ENCODE peak calls at places on chromosomes 7 and 10, in five cellular contexts. O is IMR-90; Q is hepatocyte; U is fibroblast of pulmonary artery; E is CD8-positive, alpha-beta T cell. A is an unnamed sample.

GRCh38 chr10:60846173-60846572 is 67.9 kb downstream of the CDK1 start:
- DNase-seq in O (peak; percentile 72), Q (no peak), U (peak; percentile 79), E (no peak), A (peak; percentile 72)

GRCh38 chr7:36651404-36651803 is 72.9 kb downstream of the AOAH start:
- DNase-seq in O (peak; percentile 84), Q (peak; percentile 36), U (peak; percentile 77), E (no peak), A (peak; percentile 80)

GRCh38 chr7:42407828-42408227 is 170.8 kb upstream of the GLI3 start:
- DNase-seq in O (no peak), Q (no peak), U (no peak), E (no peak), A (peak; percentile 17)

GRCh38 chr10:123496336-123496735 is 169.8 kb upstream of the GPR26 start:
- DNase-seq in O (no peak), Q (no peak), U (no peak), E (no peak), A (no peak)

GRCh38 chr10:33091186-33091585 is 133.2 kb upstream of the ITGB1 start:
- DNase-seq in O (no peak), Q (no peak), U (no peak), E (no peak), A (no peak)

GRCh38 chr10:25083546-25084111 is 67.2 kb downstream of the THNSL1 start:
- DNase-seq in O (no peak), Q (no peak), U (no peak), E (no peak), A (no peak)

GRCh38 chr7:1664711-1665591 is 5.1 kb upstream of the ELFN1 start:
- DNase-seq in O (peak; percentile 41), Q (peak; percentile 83), U (peak; percentile 57), E (peak; percentile 28), A (peak; percentile 66)

GRCh38 chr10:3081383-3081981 is 14.1 kb downstream of the PFKP start:
- DNase-seq in O (no peak), Q (no peak), U (no peak), E (no peak), A (no peak)

GRCh38 chr7:38040831-38041230 is 120.4 kb downstream of the EPDR1 start:
- DNase-seq in O (no peak), Q (no peak), U (no peak), E (no peak), A (no peak)

GRCh38 chr7:50812847-50813475 is 30.3 kb upstream of the GRB10 start:
- DNase-seq in O (peak; percentile 70), Q (peak; percentile 74), U (peak; percentile 86), E (no peak), A (peak; percentile 56)

GRCh38 chr7:131595699-131596098 is 39.3 kb upstream of the PODXL start:
- DNase-seq in O (no peak), Q (no peak), U (no peak), E (no peak), A (no peak)

GRCh38 chr10:119049777-119050176 is 20.3 kb downstream of the NANOS1 start:
- DNase-seq in O (no peak), Q (no peak), U (no peak), E (no peak), A (no peak)

GRCh38 chr10:63145782-63146181 is 12.7 kb downstream of the NRBF2 start:
- DNase-seq in O (peak; percentile 58), Q (no peak), U (no peak), E (no peak), A (peak; percentile 58)

GRCh38 chr10:114042895-114043531 is 653 bp upstream of the ADRB1 start:
- DNase-seq in O (peak; percentile 4), Q (peak; percentile 39), U (peak; percentile 20), E (no peak), A (peak; percentile 21)

GRCh38 chr10:33553951-33554571 is 219.6 kb upstream of the NRP1 start:
- DNase-seq in O (no peak), Q (no peak), U (no peak), E (no peak), A (no peak)

DNA sequence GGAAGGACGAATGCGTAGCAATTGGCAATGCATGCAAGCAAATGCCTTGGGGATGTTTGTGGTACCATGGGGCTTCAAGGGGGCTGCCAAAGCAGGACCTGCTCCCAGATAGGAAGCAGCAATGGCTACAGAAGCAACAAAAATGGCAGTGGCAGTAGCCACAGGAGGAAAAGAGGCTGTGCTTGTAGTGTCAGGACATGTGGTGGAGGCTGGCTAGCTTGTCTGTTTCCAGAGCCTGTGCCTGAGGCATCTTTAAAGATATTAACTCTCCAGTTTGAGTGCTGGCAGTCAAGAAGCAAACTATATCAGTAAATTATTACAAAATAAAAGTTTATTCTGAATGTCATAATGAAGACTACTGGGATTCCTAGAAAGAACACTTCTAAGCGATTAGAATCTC is 441.3 kb upstream of the SEMA3D start:
- DNase-seq in O (no peak), Q (no peak), U (no peak), E (no peak), A (no peak)
- TF ChIP-seq CTCF in O (no peak), Q (no peak), U (no peak), E (no peak), A (no peak)

GRCh38 chr7:81767883-81768282 is 2.0 kb downstream of the HGF start:
- DNase-seq in O (peak; percentile 50), Q (no peak), U (peak; percentile 67), E (no peak), A (peak; percentile 35)
- H3K4me3 ChIP-seq in O (peak overlapping the region; percentile 53), Q (no peak overlapping the region), U (peak overlapping the region; percentile 74), E (no peak overlapping the region), A (peak overlapping the region; percentile 83)

GRCh38 chr10:867807-868206 is 63.7 kb downstream of the LARP4B start:
- DNase-seq in O (peak; percentile 44), Q (no peak), U (no peak), E (no peak), A (no peak)

GRCh38 chr10:866577-866941 is 64.9 kb downstream of the LARP4B start:
- DNase-seq in O (no peak), Q (no peak), U (no peak), E (no peak), A (no peak)

GRCh38 chr10:869171-869570 is 62.3 kb downstream of the LARP4B start:
- DNase-seq in O (no peak), Q (no peak), U (no peak), E (no peak), A (no peak)

GRCh38 chr10:865924-866576 is 65.5 kb downstream of the LARP4B start:
- DNase-seq in O (no peak), Q (no peak), U (no peak), E (no peak), A (no peak)

DNA sequence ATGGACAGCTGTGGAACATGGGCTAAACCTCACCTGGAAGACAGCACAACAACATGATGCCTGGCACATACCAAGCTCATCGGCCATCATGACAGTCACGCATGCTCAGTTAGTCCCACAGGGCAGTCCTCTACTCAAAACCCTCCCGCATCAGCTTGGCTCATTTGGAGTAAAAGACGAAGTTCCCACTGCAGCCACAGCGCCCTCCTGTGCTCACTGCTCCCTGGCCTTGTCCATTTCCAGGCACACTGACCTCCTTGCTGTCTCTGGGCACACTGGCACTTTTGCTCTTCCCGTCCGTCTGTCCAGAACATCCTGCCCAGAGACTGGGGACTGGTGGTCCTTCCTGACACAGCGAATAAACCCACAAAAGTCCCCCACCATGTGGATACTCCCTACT is 66.2 kb downstream of the LARP4B start:
- DNase-seq in O (no peak), Q (no peak), U (no peak), E (no peak), A (no peak)
- TF ChIP-seq CTCF in O (no peak), Q (no peak), U (no peak), E (no peak), A (no peak)

GRCh38 chr10:117306674-117307073 is 65.8 kb downstream of the SLC18A2 start:
- DNase-seq in O (no peak), Q (no peak), U (no peak), E (no peak), A (no peak)
- H3K4me3 ChIP-seq in O (no peak overlapping the region), Q (no peak overlapping the region), U (no peak overlapping the region), E (no peak overlapping the region), A (no peak overlapping the region)

GRCh38 chr7:108805808-108806397 is 236.2 kb downstream of the DNAJB9 start:
- DNase-seq in O (peak; percentile 1), Q (peak; percentile 13), U (peak; percentile 72), E (no peak), A (peak; percentile 24)
- TF ChIP-seq CTCF in O (no peak), Q (peak; percentile 53), U (peak; percentile 76), E (no peak), A (peak; percentile 52)

GRCh38 chr7:112398534-112398933 is 51.7 kb upstream of the IFRD1 start:
- DNase-seq in O (no peak), Q (no peak), U (no peak), E (no peak), A (no peak)
- H3K4me3 ChIP-seq in O (no peak overlapping the region), Q (no peak overlapping the region), U (no peak overlapping the region), E (no peak overlapping the region), A (no peak overlapping the region)

GRCh38 chr10:84098667-84099066 is 40.6 kb upstream of the GHITM start:
- DNase-seq in O (no peak), Q (no peak), U (no peak), E (no peak), A (no peak)

GRCh38 chr10:84095821-84096497 is 43.4 kb upstream of the GHITM start:
- DNase-seq in O (no peak), Q (no peak), U (peak; percentile 72), E (no peak), A (no peak)

GRCh38 chr10:84097787-84098353 is 41.4 kb upstream of the GHITM start:
- DNase-seq in O (peak; percentile 10), Q (peak; percentile 42), U (peak; percentile 53), E (no peak), A (peak; percentile 18)
- TF ChIP-seq CTCF in O (peak; percentile 67), Q (peak; percentile 68), U (peak; percentile 67), E (peak; percentile 17), A (peak; percentile 47)

A was measured in fibroblast of villous mesenchyme.